ENCODE peak calls at places on chromosomes 5 and 9, in five cellular contexts. S is OCI-LY7, M is ELR, U is HS-5, F is AG09319. P is an unnamed sample.

GRCh38 chr9:133691659-133692363 is 46.3 kb downstream of the SARDH start:
- DNase-seq in S (no peak), M (peak), U (no peak), F (no peak), P (no peak)

GRCh38 chr9:134536101-134536900 is 105.3 kb upstream of the COL5A1 start:
- DNase-seq in U (peak), F (no peak), S (no peak), M (peak), P (no peak)

GRCh38 chr9:129026442-129027223 is 1.5 kb downstream of the SH3GLB2 start:
- DNase-seq in U (no peak), F (no peak), S (peak), M (no peak), P (peak)

GRCh38 chr9:109880276-109881169 is 100.5 kb downstream of the PALM2AKAP2 start:
- DNase-seq in U (no peak), F (no peak), M (peak), S (peak), P (no peak)

GRCh38 chr9:99588747-99589146 is 232.9 kb upstream of the NR4A3 start:
- DNase-seq in S (no peak), F (no peak), M (no peak), U (no peak), P (no peak)

GRCh38 chr9:17653947-17654346 is 75.1 kb downstream of the SH3GL2 start:
- DNase-seq in S (no peak), U (no peak), F (no peak), M (no peak), P (no peak)

GRCh38 chr5:31531543-31531887 is 378 bp downstream of the DROSHA start:
- DNase-seq in U (no peak), S (peak), F (no peak), M (peak), P (peak)

GRCh38 chr5:172421020-172421419 is 33.3 kb downstream of the SH3PXD2B start:
- DNase-seq in M (no peak), F (no peak), U (no peak), S (no peak), P (no peak)

GRCh38 chr5:95754545-95754944 is 23.4 kb downstream of the RHOBTB3 start:
- DNase-seq in F (no peak), U (no peak), M (no peak), S (no peak), P (no peak)

GRCh38 chr9:120324996-120325642 is 254.8 kb downstream of the CDK5RAP2 start:
- DNase-seq in S (peak), F (no peak), M (no peak), U (no peak), P (no peak)

GRCh38 chr9:136531904-136532798 is 13.7 kb downstream of the NOTCH1 start:
- DNase-seq in F (no peak), M (no peak), S (no peak), U (no peak), P (no peak)

GRCh38 chr5:111574316-111574715 is 62.0 kb upstream of the STARD4 start:
- DNase-seq in F (no peak), M (peak), S (no peak), U (no peak), P (no peak)

GRCh38 chr9:71962328-71962727 is 50.9 kb downstream of the C9orf85 start:
- DNase-seq in U (no peak), M (no peak), S (no peak), F (no peak), P (no peak)

GRCh38 chr9:38687389-38687842 is 32.5 kb downstream of the FAM240B start:
- DNase-seq in U (no peak), F (no peak), S (no peak), M (no peak), P (peak)

P was measured in thyroid gland.